ENCODE peak calls at places on chromosomes 1 and 21, in nine cellular contexts. T, G, I, Q, A, L, F, B and X are unnamed samples.
A peak's percentile ranks its signal among the peaks of the same experiment; 100 is the strongest.

GRCh38 chr1:60132108-60132507 is 58.5 kb upstream of the C1orf87 start:
- DNase-seq in F (no peak), I (no peak), L (no peak), A (no peak), T (no peak), G (no peak), B (no peak), Q (no peak), X (no peak)

GRCh38 chr1:231279081-231279480 is 38.1 kb downstream of the GNPAT start:
- DNase-seq in B (no peak), I (no peak), Q (no peak), F (no peak), L (no peak), T (no peak), G (no peak), A (no peak), X (no peak)

GRCh38 chr1:2279210-2279639 is 51.1 kb downstream of the SKI start:
- DNase-seq in B (no peak), A (no peak), G (no peak), I (no peak), Q (no peak), T (no peak), L (peak; percentile 66), F (peak; percentile 1), X (no peak)

GRCh38 chr1:244239261-244239770 is 188.2 kb downstream of the ZBTB18 start:
- DNase-seq in A (no peak), I (no peak), F (no peak), B (no peak), L (no peak), G (no peak), T (no peak), Q (no peak), X (no peak)

GRCh38 chr1:14746393-14746792 is 147.9 kb downstream of the KAZN start:
- DNase-seq in T (no peak), B (no peak), G (no peak), F (no peak), I (no peak), Q (no peak), L (no peak), A (no peak), X (no peak)

GRCh38 chr1:117574206-117574835 is 31.5 kb upstream of the TENT5C start:
- DNase-seq in B (no peak), I (no peak), Q (no peak), L (no peak), G (no peak), A (no peak), F (no peak), T (no peak), X (no peak)

GRCh38 chr1:26723013-26723991 is 27.5 kb downstream of the ARID1A start:
- DNase-seq in G (peak; percentile 79), I (peak; percentile 96), T (peak; percentile 22), A (peak; percentile 86), F (peak; percentile 82), L (peak; percentile 74), B (no peak), Q (peak; percentile 45), X (peak; percentile 23)

GRCh38 chr1:17676387-17677060 is 78.6 kb upstream of the ACTL8 start:
- DNase-seq in T (no peak), Q (no peak), B (no peak), L (no peak), F (no peak), I (no peak), A (no peak), G (no peak), X (no peak)

GRCh38 chr21:27190601-27191000 is 223.7 kb upstream of the ADAMTS5 start:
- DNase-seq in G (no peak), L (no peak), B (no peak), F (no peak), T (no peak), A (no peak), I (no peak), Q (no peak), X (no peak)

GRCh38 chr1:162682013-162682419 is 49.8 kb downstream of the DDR2 start:
- DNase-seq in B (no peak), I (no peak), G (no peak), F (no peak), Q (no peak), L (no peak), T (no peak), A (no peak), X (no peak)

GRCh38 chr1:167704767-167705166 is 17.0 kb upstream of the MPZL1 start:
- DNase-seq in Q (no peak), B (no peak), G (no peak), A (no peak), F (no peak), I (no peak), T (no peak), L (no peak), X (no peak)

GRCh38 chr1:177431123-177431522 is 260.4 kb downstream of the BRINP2 start:
- DNase-seq in A (no peak), G (no peak), F (no peak), T (no peak), B (no peak), I (no peak), L (no peak), Q (no peak), X (no peak)

GRCh38 chr1:151994956-151995355 is 1.3 kb upstream of the S100A10 start:
- DNase-seq in I (peak; percentile 99), T (no peak), B (peak; percentile 98), A (peak; percentile 50), Q (no peak), G (no peak), L (no peak), F (peak; percentile 97), X (no peak)